ENCODE peak calls at places on chromosomes 2 and 18, in nine cellular contexts. V, P, U, N, G, D, R, W and X are unnamed samples.

GRCh38 chr2:189115126-189115525 is 64.4 kb downstream of the COL5A2 start:
- DNase-seq in V (peak; percentile 67), P (no peak), U (no peak), N (no peak), G (no peak), D (no peak), R (peak; percentile 60), W (no peak), X (no peak)

GRCh38 chr2:127400897-127401756 is 13.4 kb upstream of the MAP3K2 start:
- DNase-seq in V (peak; percentile 44), P (no peak), U (peak; percentile 40), N (no peak), G (no peak), D (no peak), R (peak; percentile 68), W (no peak), X (no peak)

GRCh38 chr18:51727780-51728179 is 530.3 kb upstream of the MEX3C start:
- DNase-seq in V (no peak), P (no peak), U (no peak), N (no peak), G (no peak), D (no peak), R (no peak), W (no peak), X (no peak)

GRCh38 chr18:4260107-4260506 is 195.0 kb downstream of the DLGAP1 start:
- DNase-seq in V (no peak), P (no peak), U (no peak), N (no peak), G (no peak), D (no peak), R (no peak), W (no peak), X (no peak)

GRCh38 chr18:62954341-62954740 is 239.0 kb downstream of the PHLPP1 start:
- DNase-seq in V (no peak), P (no peak), U (peak; percentile 78), N (no peak), G (no peak), D (no peak), R (peak; percentile 31), W (no peak), X (no peak)

GRCh38 chr2:98385050-98385699 is 38.9 kb downstream of the CNGA3 start:
- DNase-seq in V (peak; percentile 84), P (peak; percentile 26), U (peak; percentile 47), N (peak; percentile 92), G (peak; percentile 56), D (peak; percentile 46), R (peak; percentile 85), W (peak; percentile 28), X (no peak)

GRCh38 chr2:237262838-237263771 is 150.9 kb downstream of the COL6A3 start:
- DNase-seq in V (peak; percentile 91), P (no peak), U (peak; percentile 78), N (peak; percentile 23), G (no peak), D (no peak), R (peak; percentile 83), W (no peak), X (no peak)

GRCh38 chr2:43170733-43171101 is 55.7 kb downstream of the ZFP36L2 start:
- DNase-seq in V (no peak), P (no peak), U (no peak), N (no peak), G (no peak), D (no peak), R (no peak), W (no peak), X (no peak)

GRCh38 chr2:20184067-20184938 is 40.6 kb downstream of the SDC1 start:
- DNase-seq in V (peak; percentile 66), P (no peak), U (peak; percentile 84), N (peak; percentile 86), G (no peak), D (no peak), R (peak; percentile 81), W (no peak), X (no peak)

GRCh38 chr18:57077786-57078552 is 68.9 kb upstream of the BOD1L2 start:
- DNase-seq in V (no peak), P (no peak), U (no peak), N (no peak), G (peak; percentile 28), D (peak; percentile 3), R (no peak), W (no peak), X (no peak)

GRCh38 chr2:42809876-42810125 is 17.4 kb upstream of the HAAO start:
- DNase-seq in V (peak; percentile 84), P (no peak), U (peak; percentile 79), N (peak; percentile 83), G (no peak), D (peak; percentile 51), R (no peak), W (peak; percentile 57), X (no peak)

GRCh38 chr2:186683341-186683740 is 10.5 kb upstream of the FAM171B start:
- DNase-seq in V (peak; percentile 59), P (no peak), U (peak; percentile 1), N (no peak), G (no peak), D (no peak), R (peak; percentile 56), W (no peak), X (no peak)

GRCh38 chr2:130776550-130776949 is 21.2 kb downstream of the AMER3 start:
- DNase-seq in V (no peak), P (no peak), U (no peak), N (no peak), G (no peak), D (no peak), R (no peak), W (no peak), X (peak; percentile 67)

GRCh38 chr18:57869228-57869627 is 66.1 kb upstream of the ATP8B1 start:
- DNase-seq in V (no peak), P (no peak), U (peak; percentile 15), N (no peak), G (no peak), D (no peak), R (peak; percentile 19), W (no peak), X (no peak)

GRCh38 chr2:118176601-118177000 is 88.3 kb downstream of the INSIG2 start:
- DNase-seq in V (no peak), P (no peak), U (no peak), N (no peak), G (no peak), D (no peak), R (no peak), W (no peak), X (no peak)

GRCh38 chr18:4444306-4444705 is 10.8 kb downstream of the DLGAP1 start:
- DNase-seq in V (no peak), P (no peak), U (no peak), N (no peak), G (no peak), D (no peak), R (no peak), W (no peak), X (no peak)

GRCh38 chr2:125713533-125713932 is 942.4 kb upstream of the GYPC start:
- DNase-seq in V (no peak), P (no peak), U (no peak), N (no peak), G (no peak), D (no peak), R (no peak), W (no peak), X (no peak)

GRCh38 chr2:172394008-172394407 is 33.4 kb upstream of the ITGA6 start:
- DNase-seq in V (no peak), P (no peak), U (no peak), N (no peak), G (no peak), D (no peak), R (no peak), W (no peak), X (no peak)

GRCh38 chr2:239087041-239087710 is 239.3 kb downstream of the TWIST2 start:
- DNase-seq in V (peak; percentile 17), P (no peak), U (peak; percentile 48), N (no peak), G (no peak), D (no peak), R (peak; percentile 74), W (no peak), X (no peak)

GRCh38 chr2:146295080-146295670 is 1549.7 kb upstream of the ACVR2A start:
- DNase-seq in V (peak; percentile 17), P (no peak), U (no peak), N (peak; percentile 4), G (no peak), D (no peak), R (peak; percentile 20), W (no peak), X (no peak)

GRCh38 chr2:218039171-218039570 is 29.9 kb upstream of the RUFY4 start:
- DNase-seq in V (no peak), P (no peak), U (peak; percentile 90), N (no peak), G (no peak), D (no peak), R (no peak), W (no peak), X (no peak)